ENCODE peak calls at places on chromosomes 4 and X, in seven cellular contexts. N, Y, K, O, E, C and M are unnamed samples.

GRCh38 chr4:94577136-94577535 is 125.4 kb downstream of the PDLIM5 start:
- DNase-seq in N (peak), Y (peak), K (peak), O (no peak), E (peak), C (no peak), M (peak)

GRCh38 chr4:172009461-172009860 is 196.3 kb downstream of the GALNTL6 start:
- DNase-seq in N (no peak), Y (no peak), K (no peak), O (no peak), E (no peak), C (no peak), M (no peak)

GRCh38 chr4:27049101-27049829 is 188.6 kb downstream of the STIM2 start:
- DNase-seq in N (no peak), Y (no peak), K (no peak), O (no peak), E (no peak), C (no peak), M (no peak)

GRCh38 chrX:151397741-151398070 is 700 bp downstream of the VMA21 start:
- DNase-seq in N (no peak), Y (no peak), K (no peak), O (no peak), E (no peak), C (no peak), M (no peak)

GRCh38 chrX:24168807-24169206 is 19.3 kb downstream of the ZFX start:
- DNase-seq in N (no peak), Y (no peak), K (no peak), O (no peak), E (no peak), C (no peak), M (no peak)

GRCh38 chr4:76783836-76784235 is 114.1 kb downstream of the SOWAHB start:
- DNase-seq in N (peak), Y (no peak), K (peak), O (no peak), E (peak), C (no peak), M (no peak)

GRCh38 chr4:48804584-48805301 is 24.7 kb upstream of the FRYL start:
- DNase-seq in N (no peak), Y (no peak), K (no peak), O (no peak), E (no peak), C (peak), M (no peak)

GRCh38 chr4:26131711-26132110 is 189.1 kb upstream of the RBPJ start:
- DNase-seq in N (no peak), Y (no peak), K (no peak), O (no peak), E (no peak), C (no peak), M (no peak)

GRCh38 chr4:40702137-40702799 is 47.5 kb upstream of the NSUN7 start:
- DNase-seq in N (no peak), Y (no peak), K (no peak), O (no peak), E (no peak), C (peak), M (no peak)

GRCh38 chrX:44775726-44776125 is 68.1 kb upstream of the DUSP21 start:
- DNase-seq in N (no peak), Y (no peak), K (no peak), O (no peak), E (no peak), C (peak), M (no peak)

GRCh38 chr4:173859091-173859713 is 329.2 kb upstream of the HAND2 start:
- DNase-seq in N (no peak), Y (no peak), K (no peak), O (no peak), E (peak), C (no peak), M (no peak)

GRCh38 chrX:153723351-153724251 is 586 bp downstream of the BCAP31 start:
- DNase-seq in N (peak), Y (peak), K (peak), O (no peak), E (peak), C (peak), M (peak)

GRCh38 chrX:105876658-105877057 is 54.3 kb downstream of the NRK start:
- DNase-seq in N (no peak), Y (peak), K (peak), O (no peak), E (peak), C (peak), M (peak)

GRCh38 chr4:71857713-71858451 is 74.0 kb upstream of the GC start:
- DNase-seq in N (peak), Y (no peak), K (peak), O (peak), E (no peak), C (no peak), M (peak)

GRCh38 chr4:103207673-103208072 is 9.5 kb upstream of the CENPE start:
- DNase-seq in N (peak), Y (no peak), K (peak), O (peak), E (no peak), C (peak), M (no peak)

GRCh38 chr4:46844325-46844917 is 64.6 kb downstream of the COX7B2 start:
- DNase-seq in N (peak), Y (peak), K (peak), O (no peak), E (peak), C (peak), M (peak)

GRCh38 chrX:15749642-15750610 is 11.9 kb downstream of the CA5B start:
- DNase-seq in N (no peak), Y (peak), K (no peak), O (no peak), E (peak), C (peak), M (no peak)

GRCh38 chr4:142925161-142925560 is 79.1 kb upstream of the INPP4B start:
- DNase-seq in N (no peak), Y (no peak), K (no peak), O (no peak), E (no peak), C (no peak), M (no peak)

GRCh38 chrX:45986971-45987370 is 558.2 kb downstream of the ZNF674 start:
- DNase-seq in N (no peak), Y (no peak), K (no peak), O (no peak), E (no peak), C (no peak), M (no peak)

GRCh38 chr4:153684182-153685073 is at the start of gene TLR2:
- DNase-seq in N (peak), Y (no peak), K (peak), O (no peak), E (peak), C (peak), M (peak)

GRCh38 chr4:41155194-41155830 is 59.0 kb downstream of the APBB2 start:
- DNase-seq in N (no peak), Y (peak), K (peak), O (no peak), E (peak), C (peak), M (no peak)

GRCh38 chr4:114237997-114238396 is 258.6 kb upstream of the ARSJ start:
- DNase-seq in N (no peak), Y (no peak), K (no peak), O (no peak), E (no peak), C (no peak), M (no peak)

GRCh38 chr4:44632089-44632488 is 19.3 kb downstream of the YIPF7 start:
- DNase-seq in N (no peak), Y (no peak), K (no peak), O (no peak), E (no peak), C (no peak), M (no peak)

GRCh38 chr4:19580090-19580489 is 671.6 kb upstream of the SLIT2 start:
- DNase-seq in N (no peak), Y (peak), K (no peak), O (no peak), E (no peak), C (peak), M (no peak)

GRCh38 chrX:109632906-109633504 is 8.0 kb upstream of the KCNE5 start:
- DNase-seq in N (peak), Y (peak), K (peak), O (no peak), E (peak), C (peak), M (no peak)

GRCh38 chr4:74397748-74398426 is 32.9 kb downstream of the EREG start:
- DNase-seq in N (no peak), Y (peak), K (no peak), O (no peak), E (no peak), C (no peak), M (no peak)

GRCh38 chr4:186067757-186068385 is 1.1 kb upstream of the TLR3 start:
- DNase-seq in N (peak), Y (peak), K (peak), O (peak), E (peak), C (peak), M (no peak)

GRCh38 chr4:186069734-186070133 is 778 bp downstream of the TLR3 start:
- DNase-seq in N (no peak), Y (no peak), K (no peak), O (no peak), E (no peak), C (peak), M (no peak)

GRCh38 chr4:186072516-186072915 is 3.6 kb downstream of the TLR3 start:
- DNase-seq in N (no peak), Y (no peak), K (no peak), O (no peak), E (no peak), C (no peak), M (no peak)

GRCh38 chr4:186074189-186074588 is 5.2 kb downstream of the TLR3 start:
- DNase-seq in N (no peak), Y (no peak), K (no peak), O (no peak), E (peak), C (peak), M (no peak)

DNA sequence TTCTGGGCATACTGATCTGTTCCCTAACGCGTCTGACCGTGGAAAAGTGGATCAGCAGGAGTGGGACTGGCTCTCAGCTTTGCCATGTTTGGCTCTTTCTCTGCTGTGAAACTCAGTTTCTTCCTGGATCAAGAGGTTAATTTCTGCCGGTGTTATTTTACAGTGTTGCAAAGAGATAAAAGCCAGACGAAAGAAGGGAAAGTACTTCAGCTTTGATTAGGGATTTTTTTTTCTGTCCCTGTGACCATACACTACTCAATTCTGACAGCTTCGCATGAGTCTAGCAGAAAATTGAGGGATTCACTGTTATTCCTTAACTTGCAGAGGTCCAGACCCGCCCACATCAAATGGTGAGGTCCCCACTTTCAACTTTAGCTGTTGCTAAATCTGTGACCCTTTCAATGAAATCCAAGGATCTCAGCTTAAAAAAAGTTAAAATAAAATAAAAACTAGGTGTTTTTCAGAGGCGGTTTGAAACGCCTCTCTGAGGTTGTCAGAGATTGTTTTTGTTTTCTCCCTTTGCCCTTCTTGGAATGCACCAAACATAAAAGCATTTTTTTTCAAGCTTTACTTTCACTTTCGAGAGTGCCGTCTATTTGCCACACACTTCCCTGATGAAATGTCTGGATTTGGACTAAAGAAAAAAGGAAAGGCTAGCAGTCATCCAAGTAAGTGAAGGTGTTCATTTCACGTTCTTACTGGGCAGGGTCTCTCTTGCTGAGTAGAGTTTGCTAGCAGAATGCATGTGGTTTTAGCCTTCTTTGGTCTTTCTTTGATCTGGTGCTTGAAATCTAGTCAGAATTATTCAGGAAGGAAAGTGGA is at the start of gene TLR3:
- DNase-seq in N (no peak), Y (peak), K (no peak), O (no peak), E (peak), C (peak), M (no peak)
- H3K18ac ChIP-seq in N (no peak), Y (peak), K (no peak), O (no peak), E (no peak), C (no peak), M (no peak)

GRCh38 chr4:79551555-79551954 is 143.5 kb upstream of the GK2 start:
- DNase-seq in N (no peak), Y (no peak), K (no peak), O (no peak), E (no peak), C (no peak), M (no peak)
- H3K4ac ChIP-seq in N (no peak), Y (no peak), K (no peak), O (no peak), E (no peak), C (no peak), M (no peak)

GRCh38 chr4:168566736-168567135 is 69.9 kb downstream of the PALLD start:
- DNase-seq in N (no peak), Y (no peak), K (no peak), O (no peak), E (no peak), C (no peak), M (no peak)

GRCh38 chr4:168569066-168569908 is 72.4 kb downstream of the PALLD start:
- DNase-seq in N (no peak), Y (no peak), K (peak), O (no peak), E (no peak), C (peak), M (no peak)

GRCh38 chr4:168572002-168572401 is 75.2 kb downstream of the PALLD start:
- DNase-seq in N (no peak), Y (no peak), K (no peak), O (no peak), E (no peak), C (no peak), M (no peak)

GRCh38 chr4:168573870-168574269 is 77.0 kb downstream of the PALLD start:
- DNase-seq in N (no peak), Y (no peak), K (no peak), O (no peak), E (no peak), C (no peak), M (no peak)

GRCh38 chr4:168569909-168570276 is 73.0 kb downstream of the PALLD start:
- DNase-seq in N (no peak), Y (no peak), K (no peak), O (no peak), E (no peak), C (no peak), M (no peak)
- H3K9ac ChIP-seq in N (no peak), Y (no peak), K (no peak), O (no peak), E (peak), C (no peak), M (no peak)

DNA sequence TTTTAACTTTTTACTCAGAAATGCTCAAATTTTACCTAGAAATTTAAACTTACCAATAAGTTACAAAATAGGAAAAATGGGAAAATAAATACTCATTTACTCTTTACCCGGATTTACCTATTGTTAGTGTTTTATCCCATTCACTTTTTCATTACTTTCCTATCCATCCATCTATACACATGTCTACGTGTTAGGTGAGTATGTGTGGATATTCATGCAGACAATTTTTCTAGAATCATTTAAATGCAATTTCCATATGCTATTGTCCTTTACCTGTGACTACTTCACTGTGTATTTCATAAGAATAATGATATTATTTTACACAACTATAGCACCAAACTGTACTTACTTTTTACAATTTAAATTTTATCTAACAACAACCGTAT is 896.6 kb upstream of the INTU start:
- DNase-seq in N (no peak), Y (no peak), K (no peak), O (no peak), E (no peak), C (no peak), M (no peak)
- H3K18ac ChIP-seq in N (no peak), Y (no peak), K (no peak), O (no peak), E (no peak), C (no peak), M (no peak)

DNA sequence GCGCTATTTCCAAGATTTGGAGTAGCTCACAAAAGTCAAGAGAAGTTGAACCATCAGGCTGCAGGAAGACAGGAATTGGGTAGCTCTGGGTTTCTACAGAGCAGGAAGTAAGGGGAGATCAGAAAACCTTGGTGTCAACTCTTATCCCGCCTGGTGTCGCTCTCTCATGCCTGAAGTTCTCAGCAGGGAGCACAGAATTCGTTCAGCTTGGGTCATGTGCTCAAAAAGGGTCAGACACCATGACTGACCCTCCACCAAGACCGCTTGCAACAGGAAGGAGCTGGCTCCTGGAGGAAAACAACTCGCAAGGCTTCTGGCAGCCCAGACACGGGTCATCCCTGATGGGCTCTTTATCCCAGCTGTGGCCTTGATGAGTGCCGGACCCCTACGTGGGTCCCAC is 93.7 kb upstream of the MSX1 start:
- DNase-seq in N (no peak), Y (no peak), K (peak), O (no peak), E (no peak), C (no peak), M (no peak)
- H3K4ac ChIP-seq in N (no peak), Y (no peak), K (no peak), O (no peak), E (peak), C (peak), M (no peak)

DNA sequence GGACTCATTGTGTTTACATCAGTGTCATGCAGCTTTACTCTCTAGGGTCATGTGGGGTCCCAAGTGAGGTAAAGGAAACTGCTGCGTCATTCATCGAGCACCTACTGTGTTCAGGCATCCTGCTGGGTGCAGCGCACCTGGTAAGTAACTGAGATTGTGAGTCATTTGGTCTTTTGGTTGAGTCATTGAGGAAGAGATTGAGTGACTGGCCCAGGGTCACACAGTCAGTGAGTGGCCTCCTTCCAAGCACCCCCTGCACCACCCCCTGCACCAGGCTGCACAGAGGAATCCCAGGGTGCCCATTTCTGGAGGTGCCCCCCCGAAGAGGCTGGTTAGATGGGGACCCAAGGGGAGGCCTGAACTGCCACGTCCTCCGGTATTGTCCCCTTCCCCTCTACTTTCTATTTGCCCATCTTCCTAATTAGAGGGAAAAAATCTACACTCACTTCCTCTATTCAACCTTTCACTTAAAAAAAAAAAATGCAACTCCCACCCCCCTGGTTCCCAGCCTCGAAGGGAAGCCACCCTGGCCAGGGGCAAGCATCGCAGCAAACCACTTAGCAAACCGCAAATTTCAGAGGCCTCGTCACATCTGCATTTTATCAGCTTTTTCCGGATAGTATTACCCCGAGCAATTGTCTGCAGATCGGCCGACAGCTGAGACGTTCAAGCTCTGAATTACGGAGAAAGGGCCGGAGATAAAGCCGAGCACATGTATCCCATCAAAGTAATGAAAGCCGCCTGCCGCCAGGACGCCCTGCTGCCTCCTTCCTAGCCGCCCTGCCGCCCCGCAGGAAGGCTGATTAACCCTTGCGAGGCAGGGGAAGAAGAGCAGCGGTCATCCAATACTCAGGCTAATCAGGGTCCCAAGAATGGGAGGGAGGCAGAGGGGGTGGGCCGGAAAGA is 96.3 kb upstream of the MSX1 start:
- DNase-seq in N (peak), Y (peak), K (peak), O (no peak), E (peak), C (peak), M (no peak)
- H3K9ac ChIP-seq in N (no peak), Y (no peak), K (peak), O (no peak), E (peak), C (no peak), M (no peak)

DNA sequence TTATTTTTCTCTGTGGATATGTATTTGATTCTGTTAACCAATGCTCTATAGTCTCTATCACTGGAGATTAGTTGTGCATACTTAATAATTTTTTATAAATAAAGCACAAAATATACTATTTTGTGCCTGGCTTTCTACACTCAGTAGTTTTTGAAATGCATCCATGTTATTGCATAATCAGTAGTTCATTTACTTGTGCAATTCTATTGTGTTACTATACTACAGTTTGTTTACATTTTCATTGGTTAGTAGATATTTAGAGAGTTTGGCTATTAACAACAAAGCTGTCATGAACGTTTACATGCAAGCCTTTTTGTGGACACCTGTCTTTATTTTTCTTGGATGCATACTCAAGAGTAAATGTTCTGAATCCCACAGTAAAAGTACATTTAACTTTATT is 265.0 kb upstream of the FAT4 start:
- DNase-seq in N (no peak), Y (peak), K (no peak), O (no peak), E (peak), C (no peak), M (no peak)
- H3K18ac ChIP-seq in N (no peak), Y (no peak), K (no peak), O (no peak), E (no peak), C (no peak), M (no peak)

GRCh38 chrX:119984652-119985051 is 41.1 kb upstream of the NKAP start:
- DNase-seq in N (no peak), Y (no peak), K (no peak), O (no peak), E (no peak), C (no peak), M (no peak)
- H3K4ac ChIP-seq in N (no peak), Y (no peak), K (no peak), O (no peak), E (no peak), C (no peak), M (no peak)

GRCh38 chr4:159735281-159736207 is 632.7 kb downstream of the RAPGEF2 start:
- DNase-seq in N (peak), Y (no peak), K (peak), O (peak), E (no peak), C (no peak), M (no peak)
- H3K9ac ChIP-seq in N (no peak), Y (no peak), K (peak), O (no peak), E (no peak), C (no peak), M (no peak)